ENCODE peak calls at places on chromosomes 7 and 10, in nine cellular contexts. One of them, this sample, is unnamed.

GRCh38 chr10:96502561-96503267 is 11.0 kb downstream of the TLL2 start:
- DNase-seq in DND-41: no peak
- DNase-seq in CD8-positive, alpha-beta T cell: no peak
- DNase-seq in brain microvascular endothelial cell: no peak
- DNase-seq in RWPE1: peak; percentile 44
- DNase-seq in coronary artery: no peak
- DNase-seq in aorta: no peak
- DNase-seq in sigmoid colon: no peak
- DNase-seq in uterus: no peak
- DNase-seq in this sample: no peak

GRCh38 chr7:115676080-115676479 is 354.5 kb downstream of the TFEC start:
- DNase-seq in DND-41: peak; percentile 6
- DNase-seq in CD8-positive, alpha-beta T cell: no peak
- DNase-seq in brain microvascular endothelial cell: peak; percentile 56
- DNase-seq in RWPE1: peak; percentile 5
- DNase-seq in coronary artery: no peak
- DNase-seq in aorta: no peak
- DNase-seq in sigmoid colon: peak; percentile 70
- DNase-seq in uterus: peak; percentile 15
- DNase-seq in this sample: no peak

GRCh38 chr7:134907639-134908038 is 78.7 kb upstream of the AGBL3 start:
- DNase-seq in DND-41: no peak
- DNase-seq in CD8-positive, alpha-beta T cell: no peak
- DNase-seq in brain microvascular endothelial cell: no peak
- DNase-seq in RWPE1: no peak
- DNase-seq in coronary artery: no peak
- DNase-seq in aorta: no peak
- DNase-seq in sigmoid colon: no peak
- DNase-seq in uterus: no peak
- DNase-seq in this sample: no peak

GRCh38 chr10:12181065-12181775 is 14.5 kb downstream of the NUDT5 start:
- DNase-seq in DND-41: no peak
- DNase-seq in CD8-positive, alpha-beta T cell: peak; percentile 71
- DNase-seq in brain microvascular endothelial cell: peak; percentile 40
- DNase-seq in RWPE1: no peak
- DNase-seq in coronary artery: no peak
- DNase-seq in aorta: peak; percentile 51
- DNase-seq in sigmoid colon: no peak
- DNase-seq in uterus: no peak
- DNase-seq in this sample: no peak

GRCh38 chr10:128210215-128211063 is 84.2 kb upstream of the MKI67 start:
- DNase-seq in DND-41: no peak
- DNase-seq in CD8-positive, alpha-beta T cell: peak; percentile 74
- DNase-seq in brain microvascular endothelial cell: no peak
- DNase-seq in RWPE1: peak; percentile 77
- DNase-seq in coronary artery: no peak
- DNase-seq in aorta: peak; percentile 71
- DNase-seq in sigmoid colon: peak; percentile 81
- DNase-seq in uterus: peak; percentile 30
- DNase-seq in this sample: peak; percentile 62

GRCh38 chr7:18177815-18178660 is 150.4 kb upstream of the PRPS1L1 start:
- DNase-seq in DND-41: no peak
- DNase-seq in CD8-positive, alpha-beta T cell: no peak
- DNase-seq in brain microvascular endothelial cell: peak; percentile 65
- DNase-seq in RWPE1: peak; percentile 11
- DNase-seq in coronary artery: no peak
- DNase-seq in aorta: no peak
- DNase-seq in sigmoid colon: no peak
- DNase-seq in uterus: no peak
- DNase-seq in this sample: no peak

GRCh38 chr10:27568196-27569175 is 64.4 kb downstream of the RAB18 start:
- DNase-seq in DND-41: no peak
- DNase-seq in CD8-positive, alpha-beta T cell: no peak
- DNase-seq in brain microvascular endothelial cell: no peak
- DNase-seq in RWPE1: no peak
- DNase-seq in coronary artery: no peak
- DNase-seq in aorta: no peak
- DNase-seq in sigmoid colon: no peak
- DNase-seq in uterus: no peak
- DNase-seq in this sample: no peak

GRCh38 chr7:85074-85945 is 107.1 kb upstream of the FAM20C start:
- DNase-seq in DND-41: no peak
- DNase-seq in CD8-positive, alpha-beta T cell: no peak
- DNase-seq in brain microvascular endothelial cell: no peak
- DNase-seq in RWPE1: no peak
- DNase-seq in coronary artery: peak; percentile 64
- DNase-seq in aorta: no peak
- DNase-seq in sigmoid colon: peak; percentile 87
- DNase-seq in uterus: no peak
- DNase-seq in this sample: no peak

GRCh38 chr7:44159824-44160630 is 18.9 kb upstream of the MYL7 start:
- DNase-seq in DND-41: no peak
- DNase-seq in CD8-positive, alpha-beta T cell: no peak
- DNase-seq in brain microvascular endothelial cell: no peak
- DNase-seq in RWPE1: no peak
- DNase-seq in coronary artery: peak; percentile 36
- DNase-seq in aorta: no peak
- DNase-seq in sigmoid colon: no peak
- DNase-seq in uterus: no peak
- DNase-seq in this sample: no peak

GRCh38 chr7:44161371-44161770 is 20.2 kb upstream of the MYL7 start:
- DNase-seq in DND-41: no peak
- DNase-seq in CD8-positive, alpha-beta T cell: no peak
- DNase-seq in brain microvascular endothelial cell: no peak
- DNase-seq in RWPE1: no peak
- DNase-seq in coronary artery: peak; percentile 50
- DNase-seq in aorta: no peak
- DNase-seq in sigmoid colon: no peak
- DNase-seq in uterus: no peak
- DNase-seq in this sample: no peak

GRCh38 chr7:44163591-44163990 is 22.5 kb upstream of the MYL7 start:
- DNase-seq in DND-41: no peak
- DNase-seq in CD8-positive, alpha-beta T cell: no peak
- DNase-seq in brain microvascular endothelial cell: peak; percentile 71
- DNase-seq in RWPE1: peak; percentile 59
- DNase-seq in coronary artery: peak; percentile 7
- DNase-seq in aorta: no peak
- DNase-seq in sigmoid colon: no peak
- DNase-seq in uterus: no peak
- DNase-seq in this sample: no peak

GRCh38 chr7:44162179-44162578 is 21.0 kb upstream of the MYL7 start:
- DNase-seq in DND-41: no peak
- DNase-seq in CD8-positive, alpha-beta T cell: no peak
- DNase-seq in brain microvascular endothelial cell: no peak
- DNase-seq in RWPE1: no peak
- DNase-seq in coronary artery: peak; percentile 56
- DNase-seq in aorta: no peak
- DNase-seq in sigmoid colon: no peak
- DNase-seq in uterus: no peak
- DNase-seq in this sample: no peak

DNA sequence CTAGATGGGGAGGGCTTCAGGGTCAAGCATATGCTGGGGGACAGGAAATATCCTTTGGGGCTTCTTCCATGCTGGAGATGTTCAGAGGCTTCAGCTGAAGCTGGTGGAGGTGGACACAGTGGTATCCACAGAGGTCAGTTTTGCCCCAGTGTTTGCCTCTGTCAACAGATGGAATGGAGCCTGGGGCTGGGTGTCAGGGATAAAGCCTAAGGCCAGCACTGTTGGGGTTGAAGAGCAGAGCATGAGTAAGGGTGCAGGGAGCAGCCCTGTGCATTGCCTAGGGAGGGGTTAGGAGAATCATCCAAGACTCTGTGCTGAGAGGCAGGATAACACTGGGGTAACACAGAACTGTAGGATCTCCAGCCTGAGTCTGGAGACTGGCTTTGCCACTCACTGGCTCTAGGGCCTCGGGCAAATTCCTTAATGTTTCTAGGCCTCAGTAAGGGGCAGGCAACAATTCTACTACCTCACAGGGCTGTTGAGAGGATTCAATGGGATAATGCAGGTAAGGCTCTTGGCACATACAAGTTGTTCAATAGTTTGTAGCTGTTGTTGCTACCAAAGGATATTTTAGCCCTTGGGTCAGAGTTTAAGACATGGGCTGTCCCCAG is 21.8 kb upstream of the MYL7 start:
- DNase-seq in DND-41: no peak
- DNase-seq in CD8-positive, alpha-beta T cell: no peak
- DNase-seq in brain microvascular endothelial cell: no peak
- DNase-seq in RWPE1: no peak
- DNase-seq in coronary artery: no peak
- DNase-seq in aorta: no peak
- DNase-seq in sigmoid colon: no peak
- DNase-seq in uterus: no peak
- DNase-seq in this sample: no peak
- H3K27ac ChIP-seq in DND-41: no peak overlapping the region
- H3K27ac ChIP-seq in CD8-positive, alpha-beta T cell: no peak overlapping the region
- H3K27ac ChIP-seq in brain microvascular endothelial cell: no peak overlapping the region
- H3K27ac ChIP-seq in RWPE1: no peak overlapping the region
- H3K27ac ChIP-seq in coronary artery: no peak overlapping the region
- H3K27ac ChIP-seq in aorta: no peak overlapping the region
- H3K27ac ChIP-seq in sigmoid colon: no peak overlapping the region
- H3K27ac ChIP-seq in uterus: no peak overlapping the region
- H3K27ac ChIP-seq in this sample: no peak overlapping the region

DNA sequence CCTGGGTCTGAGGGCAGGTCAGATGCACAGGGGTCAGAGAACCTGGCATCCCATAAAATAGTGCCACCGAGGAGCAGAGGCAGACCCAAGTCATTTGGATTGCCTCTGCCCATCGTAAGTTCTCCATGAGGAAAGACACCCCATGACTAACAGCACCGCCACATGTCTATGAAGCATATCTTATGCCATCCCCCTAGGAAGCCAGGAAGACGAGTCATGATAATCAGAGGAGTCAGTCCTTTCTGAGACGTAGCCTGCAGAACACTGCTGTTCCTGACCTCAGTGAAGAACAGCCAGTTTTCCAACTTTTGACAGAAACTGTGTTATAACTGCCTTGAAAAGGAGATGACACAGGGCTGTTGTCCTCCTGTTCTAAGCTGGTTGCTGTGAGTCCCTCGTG is 51.2 kb downstream of the INSYN2A start:
- DNase-seq in DND-41: no peak
- DNase-seq in CD8-positive, alpha-beta T cell: no peak
- DNase-seq in brain microvascular endothelial cell: peak; percentile 63
- DNase-seq in RWPE1: peak; percentile 45
- DNase-seq in coronary artery: no peak
- DNase-seq in aorta: no peak
- DNase-seq in sigmoid colon: no peak
- DNase-seq in uterus: no peak
- DNase-seq in this sample: no peak
- H3K27ac ChIP-seq in DND-41: no peak overlapping the region
- H3K27ac ChIP-seq in CD8-positive, alpha-beta T cell: no peak overlapping the region
- H3K27ac ChIP-seq in brain microvascular endothelial cell: no peak overlapping the region
- H3K27ac ChIP-seq in RWPE1: no peak overlapping the region
- H3K27ac ChIP-seq in coronary artery: no peak overlapping the region
- H3K27ac ChIP-seq in aorta: no peak overlapping the region
- H3K27ac ChIP-seq in sigmoid colon: no peak overlapping the region
- H3K27ac ChIP-seq in uterus: no peak overlapping the region
- H3K27ac ChIP-seq in this sample: no peak overlapping the region

GRCh38 chr10:6083523-6084475 is 5.0 kb upstream of the RBM17 start:
- DNase-seq in DND-41: peak; percentile 39
- DNase-seq in CD8-positive, alpha-beta T cell: peak; percentile 49
- DNase-seq in brain microvascular endothelial cell: no peak
- DNase-seq in RWPE1: no peak
- DNase-seq in coronary artery: no peak
- DNase-seq in aorta: no peak
- DNase-seq in sigmoid colon: no peak
- DNase-seq in uterus: no peak
- DNase-seq in this sample: no peak

GRCh38 chr10:6082496-6083395 is 6.1 kb upstream of the RBM17 start:
- DNase-seq in DND-41: no peak
- DNase-seq in CD8-positive, alpha-beta T cell: no peak
- DNase-seq in brain microvascular endothelial cell: no peak
- DNase-seq in RWPE1: no peak
- DNase-seq in coronary artery: no peak
- DNase-seq in aorta: no peak
- DNase-seq in sigmoid colon: no peak
- DNase-seq in uterus: no peak
- DNase-seq in this sample: no peak

GRCh38 chr10:6089334-6090219 is 743 bp downstream of the RBM17 start:
- DNase-seq in DND-41: peak; percentile 48
- DNase-seq in CD8-positive, alpha-beta T cell: peak; percentile 38
- DNase-seq in brain microvascular endothelial cell: no peak
- DNase-seq in RWPE1: peak; percentile 58
- DNase-seq in coronary artery: no peak
- DNase-seq in aorta: peak; percentile 55
- DNase-seq in sigmoid colon: no peak
- DNase-seq in uterus: no peak
- DNase-seq in this sample: no peak

GRCh38 chr10:6088721-6089333 is at the start of gene RBM17:
- DNase-seq in DND-41: peak; percentile 97
- DNase-seq in CD8-positive, alpha-beta T cell: peak; percentile 97
- DNase-seq in brain microvascular endothelial cell: peak; percentile 93
- DNase-seq in RWPE1: peak; percentile 84
- DNase-seq in coronary artery: peak; percentile 97
- DNase-seq in aorta: peak; percentile 98
- DNase-seq in sigmoid colon: peak; percentile 99
- DNase-seq in uterus: peak; percentile 97
- DNase-seq in this sample: peak; percentile 97

DNA sequence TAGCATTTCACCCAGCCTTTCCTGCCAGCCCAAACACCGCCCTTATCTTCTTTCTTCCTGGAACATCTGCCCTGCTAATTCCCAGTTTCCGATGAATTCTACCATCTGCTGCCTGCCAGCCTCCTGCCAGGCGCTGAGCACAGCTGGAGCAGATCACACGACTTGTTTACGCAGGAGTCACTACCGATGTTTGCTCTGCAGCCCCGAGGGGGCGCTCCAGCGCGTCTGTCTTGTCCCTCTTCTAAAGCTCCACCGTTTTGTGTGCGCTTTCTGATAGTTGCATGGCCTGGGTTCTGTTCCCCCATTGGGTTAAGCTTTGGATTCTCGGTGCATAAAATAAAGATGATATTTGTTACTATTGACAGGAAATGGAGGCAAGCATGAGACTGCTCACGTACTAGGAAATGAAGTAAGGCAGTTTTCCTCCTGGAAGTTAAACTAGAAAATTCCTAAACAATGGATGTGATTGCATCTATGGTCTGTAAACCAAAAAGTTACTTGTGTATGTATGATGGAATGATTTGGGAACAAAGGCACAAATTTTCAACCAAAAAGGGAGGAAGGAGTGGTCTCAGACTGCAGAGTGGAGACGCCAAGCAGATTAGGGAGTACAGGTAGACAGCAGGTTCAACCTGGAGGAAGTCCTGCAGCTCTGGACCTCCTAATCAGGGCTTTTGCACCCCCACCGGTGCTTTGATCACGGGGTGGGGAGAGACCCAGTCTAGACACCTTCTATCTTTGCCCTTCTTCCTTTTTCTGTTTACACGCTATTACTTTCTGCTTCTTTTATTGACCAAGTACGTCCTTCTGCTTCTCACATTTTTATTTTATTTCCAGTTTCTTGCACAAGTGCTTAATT is 2.2 kb upstream of the RBM17 start:
- DNase-seq in DND-41: peak; percentile 88
- DNase-seq in CD8-positive, alpha-beta T cell: peak; percentile 86
- DNase-seq in brain microvascular endothelial cell: peak; percentile 83
- DNase-seq in RWPE1: peak; percentile 44
- DNase-seq in coronary artery: peak; percentile 87
- DNase-seq in aorta: peak; percentile 94
- DNase-seq in sigmoid colon: peak; percentile 93
- DNase-seq in uterus: peak; percentile 88
- DNase-seq in this sample: peak; percentile 93
- H3K27ac ChIP-seq in DND-41: no peak overlapping the region
- H3K27ac ChIP-seq in CD8-positive, alpha-beta T cell: no peak overlapping the region
- H3K27ac ChIP-seq in brain microvascular endothelial cell: no peak overlapping the region
- H3K27ac ChIP-seq in RWPE1: no peak overlapping the region
- H3K27ac ChIP-seq in coronary artery: peak overlapping the region; percentile 61
- H3K27ac ChIP-seq in aorta: no peak overlapping the region
- H3K27ac ChIP-seq in sigmoid colon: peak overlapping the region; percentile 51
- H3K27ac ChIP-seq in uterus: peak overlapping the region; percentile 70
- H3K27ac ChIP-seq in this sample: peak overlapping the region; percentile 50

DNA sequence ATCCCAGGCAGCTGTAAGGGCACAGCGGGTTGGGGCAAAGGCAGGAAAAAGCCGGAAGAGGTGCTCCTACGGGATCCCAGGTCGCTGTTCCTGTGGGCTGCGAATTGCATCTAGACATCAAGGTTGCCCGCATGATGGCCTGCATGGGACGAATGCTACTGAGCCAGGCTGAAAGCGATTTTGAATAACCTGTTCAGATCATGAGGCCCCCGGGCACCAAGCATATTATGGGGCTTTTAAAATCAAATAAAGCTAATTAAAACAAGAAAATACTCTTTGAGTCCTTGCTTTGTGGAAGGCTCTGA is 37.1 kb downstream of the CAMK2B start:
- DNase-seq in DND-41: no peak
- DNase-seq in CD8-positive, alpha-beta T cell: no peak
- DNase-seq in brain microvascular endothelial cell: no peak
- DNase-seq in RWPE1: no peak
- DNase-seq in coronary artery: no peak
- DNase-seq in aorta: peak; percentile 30
- DNase-seq in sigmoid colon: no peak
- DNase-seq in uterus: no peak
- DNase-seq in this sample: peak; percentile 42
- H3K27ac ChIP-seq in DND-41: no peak overlapping the region
- H3K27ac ChIP-seq in CD8-positive, alpha-beta T cell: no peak overlapping the region
- H3K27ac ChIP-seq in brain microvascular endothelial cell: no peak overlapping the region
- H3K27ac ChIP-seq in RWPE1: no peak overlapping the region
- H3K27ac ChIP-seq in coronary artery: no peak overlapping the region
- H3K27ac ChIP-seq in aorta: no peak overlapping the region
- H3K27ac ChIP-seq in sigmoid colon: no peak overlapping the region
- H3K27ac ChIP-seq in uterus: no peak overlapping the region
- H3K27ac ChIP-seq in this sample: peak overlapping the region; percentile 91